ENCODE peak calls at places on chromosome 1, in seven cellular contexts. One of them, this sample, is unnamed.
A peak's percentile ranks its signal among the peaks of the same experiment; 100 is the strongest.

GRCh38 chr1:84619383-84620093 is 45.3 kb upstream of the CTBS start:
- DNase-seq in Calu3: peak; percentile 19
- DNase-seq in mucosa of descending colon: no peak
- DNase-seq in testis: no peak
- DNase-seq in GM20000: no peak
- DNase-seq in H9: no peak
- DNase-seq in NCI-H1092 treated with DMSO at 0.1 percent for 48 hours: peak; percentile 36
- DNase-seq in this sample: no peak

GRCh38 chr1:214296860-214297699 is 16.1 kb downstream of the SMYD2 start:
- DNase-seq in H9: peak; percentile 50
- DNase-seq in Calu3: no peak
- DNase-seq in NCI-H1092 treated with DMSO at 0.1 percent for 48 hours: no peak
- DNase-seq in GM20000: no peak
- DNase-seq in testis: no peak
- DNase-seq in mucosa of descending colon: no peak
- DNase-seq in this sample: no peak

GRCh38 chr1:46188295-46189030 is 9.8 kb downstream of the POMGNT1 start:
- DNase-seq in Calu3: no peak
- DNase-seq in NCI-H1092 treated with DMSO at 0.1 percent for 48 hours: no peak
- DNase-seq in H9: no peak
- DNase-seq in GM20000: no peak
- DNase-seq in testis: no peak
- DNase-seq in mucosa of descending colon: no peak
- DNase-seq in this sample: no peak

GRCh38 chr1:83559531-83559930 is 439.4 kb downstream of the TTLL7 start:
- DNase-seq in NCI-H1092 treated with DMSO at 0.1 percent for 48 hours: no peak
- DNase-seq in GM20000: no peak
- DNase-seq in H9: no peak
- DNase-seq in testis: no peak
- DNase-seq in Calu3: no peak
- DNase-seq in mucosa of descending colon: no peak
- DNase-seq in this sample: no peak

GRCh38 chr1:39692152-39693064 is 1.2 kb upstream of the HPCAL4 start:
- DNase-seq in GM20000: no peak
- DNase-seq in H9: peak; percentile 77
- DNase-seq in Calu3: no peak
- DNase-seq in mucosa of descending colon: peak; percentile 55
- DNase-seq in testis: peak; percentile 72
- DNase-seq in NCI-H1092 treated with DMSO at 0.1 percent for 48 hours: no peak
- DNase-seq in this sample: no peak

GRCh38 chr1:27575861-27576331 is 28.0 kb downstream of the AHDC1 start:
- DNase-seq in NCI-H1092 treated with DMSO at 0.1 percent for 48 hours: no peak
- DNase-seq in H9: peak; percentile 85
- DNase-seq in testis: peak; percentile 69
- DNase-seq in mucosa of descending colon: peak; percentile 74
- DNase-seq in Calu3: peak; percentile 56
- DNase-seq in GM20000: peak; percentile 81
- DNase-seq in this sample: peak; percentile 59

GRCh38 chr1:27488523-27489138 is 1.3 kb downstream of the WASF2 start:
- DNase-seq in testis: no peak
- DNase-seq in H9: no peak
- DNase-seq in mucosa of descending colon: no peak
- DNase-seq in Calu3: no peak
- DNase-seq in GM20000: no peak
- DNase-seq in NCI-H1092 treated with DMSO at 0.1 percent for 48 hours: no peak
- DNase-seq in this sample: no peak

GRCh38 chr1:205488074-205488723 is 16.3 kb upstream of the CDK18 start:
- DNase-seq in NCI-H1092 treated with DMSO at 0.1 percent for 48 hours: peak; percentile 88
- DNase-seq in H9: peak; percentile 78
- DNase-seq in GM20000: peak; percentile 81
- DNase-seq in Calu3: peak; percentile 73
- DNase-seq in mucosa of descending colon: no peak
- DNase-seq in testis: peak; percentile 52
- DNase-seq in this sample: peak; percentile 79

GRCh38 chr1:119440908-119441307 is 26.0 kb downstream of the HSD3B2 start:
- DNase-seq in GM20000: no peak
- DNase-seq in H9: peak; percentile 46
- DNase-seq in mucosa of descending colon: no peak
- DNase-seq in testis: no peak
- DNase-seq in Calu3: no peak
- DNase-seq in NCI-H1092 treated with DMSO at 0.1 percent for 48 hours: no peak
- DNase-seq in this sample: no peak

GRCh38 chr1:94199398-94199797 is 38.0 kb downstream of the ARHGAP29 start:
- DNase-seq in Calu3: no peak
- DNase-seq in mucosa of descending colon: no peak
- DNase-seq in GM20000: no peak
- DNase-seq in H9: no peak
- DNase-seq in testis: no peak
- DNase-seq in NCI-H1092 treated with DMSO at 0.1 percent for 48 hours: no peak
- DNase-seq in this sample: no peak

GRCh38 chr1:234466945-234467344 is 12.0 kb downstream of the TARBP1 start:
- DNase-seq in mucosa of descending colon: no peak
- DNase-seq in GM20000: no peak
- DNase-seq in NCI-H1092 treated with DMSO at 0.1 percent for 48 hours: no peak
- DNase-seq in Calu3: no peak
- DNase-seq in H9: no peak
- DNase-seq in testis: no peak
- DNase-seq in this sample: no peak

GRCh38 chr1:26356106-26356505 is 2.2 kb upstream of the CRYBG2 start:
- DNase-seq in testis: no peak
- DNase-seq in Calu3: no peak
- DNase-seq in mucosa of descending colon: no peak
- DNase-seq in NCI-H1092 treated with DMSO at 0.1 percent for 48 hours: no peak
- DNase-seq in GM20000: no peak
- DNase-seq in H9: no peak
- DNase-seq in this sample: no peak

GRCh38 chr1:230809205-230809990 is 58.9 kb downstream of the C1orf198 start:
- DNase-seq in GM20000: no peak
- DNase-seq in H9: no peak
- DNase-seq in testis: no peak
- DNase-seq in NCI-H1092 treated with DMSO at 0.1 percent for 48 hours: no peak
- DNase-seq in mucosa of descending colon: no peak
- DNase-seq in Calu3: no peak
- DNase-seq in this sample: no peak

GRCh38 chr1:58143972-58144752 is 402.4 kb downstream of the OMA1 start:
- DNase-seq in NCI-H1092 treated with DMSO at 0.1 percent for 48 hours: peak; percentile 6
- DNase-seq in mucosa of descending colon: no peak
- DNase-seq in H9: no peak
- DNase-seq in Calu3: no peak
- DNase-seq in testis: no peak
- DNase-seq in GM20000: no peak
- DNase-seq in this sample: no peak

GRCh38 chr1:26705788-26706237 is 10.0 kb downstream of the ARID1A start:
- DNase-seq in testis: no peak
- DNase-seq in mucosa of descending colon: no peak
- DNase-seq in NCI-H1092 treated with DMSO at 0.1 percent for 48 hours: peak; percentile 21
- DNase-seq in GM20000: no peak
- DNase-seq in Calu3: peak; percentile 9
- DNase-seq in H9: no peak
- DNase-seq in this sample: no peak

GRCh38 chr1:86352096-86352495 is 44.0 kb downstream of the ODF2L start:
- DNase-seq in GM20000: no peak
- DNase-seq in testis: no peak
- DNase-seq in mucosa of descending colon: no peak
- DNase-seq in Calu3: no peak
- DNase-seq in H9: no peak
- DNase-seq in NCI-H1092 treated with DMSO at 0.1 percent for 48 hours: no peak
- DNase-seq in this sample: no peak

GRCh38 chr1:73839922-73840321 is 358.1 kb downstream of the LRRIQ3 start:
- DNase-seq in testis: peak; percentile 47
- DNase-seq in mucosa of descending colon: no peak
- DNase-seq in NCI-H1092 treated with DMSO at 0.1 percent for 48 hours: no peak
- DNase-seq in Calu3: peak; percentile 62
- DNase-seq in GM20000: no peak
- DNase-seq in H9: no peak
- DNase-seq in this sample: no peak

GRCh38 chr1:197774691-197775281 is 494 bp downstream of the DENND1B start:
- DNase-seq in NCI-H1092 treated with DMSO at 0.1 percent for 48 hours: peak; percentile 14
- DNase-seq in Calu3: peak; percentile 68
- DNase-seq in mucosa of descending colon: peak; percentile 68
- DNase-seq in testis: peak; percentile 61
- DNase-seq in H9: peak; percentile 42
- DNase-seq in GM20000: peak; percentile 71
- DNase-seq in this sample: peak; percentile 54

GRCh38 chr1:85661767-85662166 is 46.5 kb downstream of the ZNHIT6 start:
- DNase-seq in GM20000: no peak
- DNase-seq in mucosa of descending colon: no peak
- DNase-seq in NCI-H1092 treated with DMSO at 0.1 percent for 48 hours: no peak
- DNase-seq in Calu3: peak; percentile 2
- DNase-seq in testis: no peak
- DNase-seq in H9: no peak
- DNase-seq in this sample: no peak

GRCh38 chr1:47180603-47181094 is 9.2 kb downstream of the PDZK1IP1 start:
- DNase-seq in Calu3: no peak
- DNase-seq in mucosa of descending colon: no peak
- DNase-seq in testis: no peak
- DNase-seq in H9: no peak
- DNase-seq in GM20000: no peak
- DNase-seq in NCI-H1092 treated with DMSO at 0.1 percent for 48 hours: no peak
- DNase-seq in this sample: no peak

GRCh38 chr1:19785660-19786059 is 14.1 kb downstream of the TMCO4 start:
- DNase-seq in H9: no peak
- DNase-seq in testis: no peak
- DNase-seq in NCI-H1092 treated with DMSO at 0.1 percent for 48 hours: no peak
- DNase-seq in GM20000: no peak
- DNase-seq in Calu3: no peak
- DNase-seq in mucosa of descending colon: no peak
- DNase-seq in this sample: no peak

GRCh38 chr1:243325305-243325890 is 69.6 kb downstream of the SDCCAG8 start:
- DNase-seq in GM20000: peak; percentile 32
- DNase-seq in NCI-H1092 treated with DMSO at 0.1 percent for 48 hours: peak; percentile 62
- DNase-seq in H9: no peak
- DNase-seq in Calu3: peak; percentile 43
- DNase-seq in testis: no peak
- DNase-seq in mucosa of descending colon: no peak
- DNase-seq in this sample: peak; percentile 31

GRCh38 chr1:172662464-172663109 is 3.7 kb downstream of the FASLG start:
- DNase-seq in Calu3: peak; percentile 67
- DNase-seq in testis: peak; percentile 21
- DNase-seq in NCI-H1092 treated with DMSO at 0.1 percent for 48 hours: no peak
- DNase-seq in H9: no peak
- DNase-seq in GM20000: peak; percentile 59
- DNase-seq in mucosa of descending colon: peak; percentile 80
- DNase-seq in this sample: peak; percentile 57

GRCh38 chr1:4048921-4049320 is 148.8 kb upstream of the C1orf174 start:
- DNase-seq in testis: no peak
- DNase-seq in Calu3: no peak
- DNase-seq in NCI-H1092 treated with DMSO at 0.1 percent for 48 hours: no peak
- DNase-seq in H9: no peak
- DNase-seq in GM20000: no peak
- DNase-seq in mucosa of descending colon: no peak
- DNase-seq in this sample: no peak

GRCh38 chr1:22536506-22536905 is 26.8 kb upstream of the EPHA8 start:
- DNase-seq in NCI-H1092 treated with DMSO at 0.1 percent for 48 hours: no peak
- DNase-seq in testis: no peak
- DNase-seq in GM20000: no peak
- DNase-seq in H9: no peak
- DNase-seq in mucosa of descending colon: no peak
- DNase-seq in Calu3: no peak
- DNase-seq in this sample: no peak

GRCh38 chr1:6273380-6273891 is 12.5 kb upstream of the GPR153 start:
- DNase-seq in testis: no peak
- DNase-seq in H9: peak; percentile 76
- DNase-seq in Calu3: peak; percentile 38
- DNase-seq in NCI-H1092 treated with DMSO at 0.1 percent for 48 hours: no peak
- DNase-seq in GM20000: no peak
- DNase-seq in mucosa of descending colon: no peak
- DNase-seq in this sample: no peak

GRCh38 chr1:2379733-2380404 is 11.5 kb downstream of the MORN1 start:
- DNase-seq in Calu3: no peak
- DNase-seq in H9: no peak
- DNase-seq in testis: no peak
- DNase-seq in mucosa of descending colon: peak; percentile 47
- DNase-seq in NCI-H1092 treated with DMSO at 0.1 percent for 48 hours: no peak
- DNase-seq in GM20000: no peak
- DNase-seq in this sample: no peak

GRCh38 chr1:66282343-66282852 is 251.6 kb upstream of the SGIP1 start:
- DNase-seq in testis: no peak
- DNase-seq in mucosa of descending colon: no peak
- DNase-seq in H9: no peak
- DNase-seq in GM20000: peak; percentile 67
- DNase-seq in NCI-H1092 treated with DMSO at 0.1 percent for 48 hours: no peak
- DNase-seq in Calu3: peak; percentile 43
- DNase-seq in this sample: peak; percentile 65

GRCh38 chr1:15515026-15515663 is 8.9 kb downstream of the CASP9 start:
- DNase-seq in NCI-H1092 treated with DMSO at 0.1 percent for 48 hours: no peak
- DNase-seq in testis: no peak
- DNase-seq in GM20000: no peak
- DNase-seq in Calu3: no peak
- DNase-seq in mucosa of descending colon: no peak
- DNase-seq in H9: no peak
- DNase-seq in this sample: no peak

GRCh38 chr1:26913754-26914619 is at the start of gene NR0B2:
- DNase-seq in NCI-H1092 treated with DMSO at 0.1 percent for 48 hours: peak; percentile 99
- DNase-seq in mucosa of descending colon: peak; percentile 91
- DNase-seq in testis: no peak
- DNase-seq in Calu3: peak; percentile 51
- DNase-seq in GM20000: no peak
- DNase-seq in H9: no peak
- DNase-seq in this sample: no peak

GRCh38 chr1:161225178-161225533 is 704 bp upstream of the TOMM40L start:
- DNase-seq in H9: no peak
- DNase-seq in testis: no peak
- DNase-seq in mucosa of descending colon: no peak
- DNase-seq in GM20000: no peak
- DNase-seq in NCI-H1092 treated with DMSO at 0.1 percent for 48 hours: no peak
- DNase-seq in Calu3: no peak
- DNase-seq in this sample: no peak

This sample was measured in GM10248.